ENCODE peak calls at places on chromosomes 11 and 22, in four cellular contexts. P, J, U and W are unnamed samples.

GRCh38 chr11:75035911-75036536 is 47.3 kb downstream of the NEU3 start:
- DNase-seq in J (no peak), P (peak; percentile 83), U (no peak), W (no peak)

GRCh38 chr11:72775288-72776110 is 18.3 kb downstream of the STARD10 start:
- DNase-seq in J (no peak), P (no peak), U (no peak), W (no peak)

GRCh38 chr11:9626778-9627394 is 37.0 kb upstream of the SWAP70 start:
- DNase-seq in P (no peak), J (peak; percentile 96), U (no peak), W (no peak)

GRCh38 chr11:127524618-127525017 is 524.0 kb upstream of the KIRREL3 start:
- DNase-seq in P (no peak), J (no peak), U (no peak), W (no peak)

GRCh38 chr22:31244044-31244942 is 32.2 kb downstream of the LIMK2 start:
- DNase-seq in U (peak; percentile 92), J (peak; percentile 82), P (peak; percentile 7), W (no peak)

GRCh38 chr22:50526849-50527801 is 1.7 kb upstream of the SCO2 start:
- DNase-seq in P (peak; percentile 68), U (no peak), J (no peak), W (no peak)

GRCh38 chr11:126468102-126468521 is 112.6 kb downstream of the ST3GAL4 start:
- DNase-seq in P (no peak), J (no peak), U (no peak), W (no peak)

GRCh38 chr22:34111210-34111824 is 191.0 kb upstream of the LARGE1 start:
- DNase-seq in U (no peak), J (no peak), P (peak; percentile 41), W (no peak)

GRCh38 chr11:108253176-108253575 is 30.3 kb downstream of the ATM start:
- DNase-seq in P (peak; percentile 13), U (peak; percentile 3), J (peak; percentile 10), W (no peak)

GRCh38 chr11:126194121-126194543 is 17.3 kb downstream of the RPUSD4 start:
- DNase-seq in P (peak; percentile 77), U (peak; percentile 51), J (peak; percentile 67), W (no peak)

GRCh38 chr11:70297341-70297740 is 26.9 kb downstream of the PPFIA1 start:
- DNase-seq in J (peak; percentile 15), P (no peak), U (peak; percentile 34), W (no peak)

GRCh38 chr11:104093426-104094280 is 57.2 kb downstream of the DDI1 start:
- DNase-seq in J (no peak), P (no peak), U (no peak), W (no peak)

GRCh38 chr11:47051217-47051616 is 114.7 kb downstream of the CSTPP1 start:
- DNase-seq in J (no peak), P (no peak), U (no peak), W (no peak)

GRCh38 chr11:46039990-46040389 is 81.3 kb downstream of the PHF21A start:
- DNase-seq in U (peak; percentile 33), J (no peak), P (no peak), W (no peak)

GRCh38 chr22:50146440-50147228 is 23.9 kb upstream of the PANX2 start:
- DNase-seq in P (peak; percentile 87), U (peak; percentile 61), J (no peak), W (no peak)

GRCh38 chr22:30655532-30655931 is 12.1 kb downstream of the DUSP18 start:
- DNase-seq in P (no peak), J (no peak), U (no peak), W (no peak)

GRCh38 chr22:33542153-33542552 is 378.1 kb downstream of the LARGE1 start:
- DNase-seq in J (no peak), U (peak; percentile 28), P (no peak), W (no peak)

GRCh38 chr11:86938900-86939880 is 16.0 kb downstream of the FZD4 start:
- DNase-seq in J (peak; percentile 85), U (no peak), P (peak; percentile 84), W (no peak)